ENCODE peak calls at places on chromosomes 7 and 10, in six cellular contexts. One of them, this sample, is unnamed.

GRCh38 chr7:88218836-88219605 is 817 bp downstream of the SRI start:
- DNase-seq in effector CD4-positive, alpha-beta T cell: peak
- DNase-seq in AG09319: no peak
- DNase-seq in activated naive CD8-positive, alpha-beta T cell treated with anti-CD3 and anti-CD28 coated beads, Interleukin-2, amount 50 U/mL, for 16 hours: no peak
- DNase-seq in GM20000: peak
- DNase-seq in SW480: peak
- DNase-seq in this sample: no peak

GRCh38 chr7:88377421-88377820 is 70.7 kb upstream of the STEAP4 start:
- DNase-seq in activated naive CD8-positive, alpha-beta T cell treated with anti-CD3 and anti-CD28 coated beads, Interleukin-2, amount 50 U/mL, for 16 hours: no peak
- DNase-seq in effector CD4-positive, alpha-beta T cell: no peak
- DNase-seq in SW480: peak
- DNase-seq in AG09319: no peak
- DNase-seq in GM20000: no peak
- DNase-seq in this sample: no peak

GRCh38 chr7:149144996-149145850 is 2.0 kb upstream of the ZNF398 start:
- DNase-seq in activated naive CD8-positive, alpha-beta T cell treated with anti-CD3 and anti-CD28 coated beads, Interleukin-2, amount 50 U/mL, for 16 hours: no peak
- DNase-seq in SW480: no peak
- DNase-seq in effector CD4-positive, alpha-beta T cell: no peak
- DNase-seq in AG09319: no peak
- DNase-seq in GM20000: peak
- DNase-seq in this sample: no peak

GRCh38 chr10:78973901-78974408 is 94.8 kb upstream of the ZMIZ1 start:
- DNase-seq in activated naive CD8-positive, alpha-beta T cell treated with anti-CD3 and anti-CD28 coated beads, Interleukin-2, amount 50 U/mL, for 16 hours: peak
- DNase-seq in SW480: peak
- DNase-seq in AG09319: peak
- DNase-seq in GM20000: no peak
- DNase-seq in effector CD4-positive, alpha-beta T cell: peak
- DNase-seq in this sample: no peak

GRCh38 chr10:65793738-65794425 is 1132.0 kb upstream of the LRRTM3 start:
- DNase-seq in SW480: no peak
- DNase-seq in effector CD4-positive, alpha-beta T cell: no peak
- DNase-seq in AG09319: no peak
- DNase-seq in GM20000: no peak
- DNase-seq in activated naive CD8-positive, alpha-beta T cell treated with anti-CD3 and anti-CD28 coated beads, Interleukin-2, amount 50 U/mL, for 16 hours: no peak
- DNase-seq in this sample: no peak

GRCh38 chr10:69449841-69450240 is 1.4 kb upstream of the TSPAN15 start:
- DNase-seq in activated naive CD8-positive, alpha-beta T cell treated with anti-CD3 and anti-CD28 coated beads, Interleukin-2, amount 50 U/mL, for 16 hours: no peak
- DNase-seq in effector CD4-positive, alpha-beta T cell: peak
- DNase-seq in AG09319: no peak
- DNase-seq in GM20000: peak
- DNase-seq in SW480: peak
- DNase-seq in this sample: no peak

GRCh38 chr10:6507311-6507710 is 72.8 kb downstream of the PRKCQ start:
- DNase-seq in effector CD4-positive, alpha-beta T cell: no peak
- DNase-seq in SW480: no peak
- DNase-seq in AG09319: no peak
- DNase-seq in activated naive CD8-positive, alpha-beta T cell treated with anti-CD3 and anti-CD28 coated beads, Interleukin-2, amount 50 U/mL, for 16 hours: no peak
- DNase-seq in GM20000: peak
- DNase-seq in this sample: no peak

GRCh38 chr10:6014241-6014761 is 37.0 kb upstream of the IL15RA start:
- DNase-seq in effector CD4-positive, alpha-beta T cell: peak
- DNase-seq in SW480: peak
- DNase-seq in GM20000: peak
- DNase-seq in AG09319: peak
- DNase-seq in activated naive CD8-positive, alpha-beta T cell treated with anti-CD3 and anti-CD28 coated beads, Interleukin-2, amount 50 U/mL, for 16 hours: no peak
- DNase-seq in this sample: no peak

GRCh38 chr10:133359554-133359971 is 1.7 kb upstream of the FUOM start:
- DNase-seq in activated naive CD8-positive, alpha-beta T cell treated with anti-CD3 and anti-CD28 coated beads, Interleukin-2, amount 50 U/mL, for 16 hours: no peak
- DNase-seq in AG09319: no peak
- DNase-seq in GM20000: no peak
- DNase-seq in effector CD4-positive, alpha-beta T cell: peak
- DNase-seq in SW480: peak
- DNase-seq in this sample: no peak

GRCh38 chr10:15814565-15814964 is 45.7 kb downstream of the MINDY3 start:
- DNase-seq in effector CD4-positive, alpha-beta T cell: no peak
- DNase-seq in AG09319: no peak
- DNase-seq in activated naive CD8-positive, alpha-beta T cell treated with anti-CD3 and anti-CD28 coated beads, Interleukin-2, amount 50 U/mL, for 16 hours: no peak
- DNase-seq in GM20000: peak
- DNase-seq in SW480: no peak
- DNase-seq in this sample: no peak

GRCh38 chr10:31697271-31698168 is 231.1 kb downstream of the ARHGAP12 start:
- DNase-seq in AG09319: peak
- DNase-seq in activated naive CD8-positive, alpha-beta T cell treated with anti-CD3 and anti-CD28 coated beads, Interleukin-2, amount 50 U/mL, for 16 hours: no peak
- DNase-seq in effector CD4-positive, alpha-beta T cell: no peak
- DNase-seq in GM20000: no peak
- DNase-seq in SW480: no peak
- DNase-seq in this sample: peak

GRCh38 chr7:156558198-156558597 is 82.4 kb upstream of the RNF32 start:
- DNase-seq in GM20000: no peak
- DNase-seq in activated naive CD8-positive, alpha-beta T cell treated with anti-CD3 and anti-CD28 coated beads, Interleukin-2, amount 50 U/mL, for 16 hours: no peak
- DNase-seq in AG09319: no peak
- DNase-seq in effector CD4-positive, alpha-beta T cell: no peak
- DNase-seq in SW480: peak
- DNase-seq in this sample: peak

GRCh38 chr10:86372785-86373239 is 6.2 kb upstream of the GRID1 start:
- DNase-seq in AG09319: no peak
- DNase-seq in GM20000: no peak
- DNase-seq in activated naive CD8-positive, alpha-beta T cell treated with anti-CD3 and anti-CD28 coated beads, Interleukin-2, amount 50 U/mL, for 16 hours: no peak
- DNase-seq in SW480: no peak
- DNase-seq in effector CD4-positive, alpha-beta T cell: no peak
- DNase-seq in this sample: no peak

GRCh38 chr7:156178214-156178613 is 366.0 kb upstream of the SHH start:
- DNase-seq in activated naive CD8-positive, alpha-beta T cell treated with anti-CD3 and anti-CD28 coated beads, Interleukin-2, amount 50 U/mL, for 16 hours: no peak
- DNase-seq in AG09319: no peak
- DNase-seq in GM20000: no peak
- DNase-seq in SW480: no peak
- DNase-seq in effector CD4-positive, alpha-beta T cell: no peak
- DNase-seq in this sample: no peak

GRCh38 chr10:17454181-17454800 is at the start of gene ST8SIA6:
- DNase-seq in effector CD4-positive, alpha-beta T cell: peak
- DNase-seq in GM20000: peak
- DNase-seq in SW480: peak
- DNase-seq in activated naive CD8-positive, alpha-beta T cell treated with anti-CD3 and anti-CD28 coated beads, Interleukin-2, amount 50 U/mL, for 16 hours: no peak
- DNase-seq in AG09319: no peak
- DNase-seq in this sample: no peak

GRCh38 chr7:7103343-7104313 is 78.7 kb upstream of the C1GALT1 start:
- DNase-seq in activated naive CD8-positive, alpha-beta T cell treated with anti-CD3 and anti-CD28 coated beads, Interleukin-2, amount 50 U/mL, for 16 hours: no peak
- DNase-seq in SW480: peak
- DNase-seq in GM20000: peak
- DNase-seq in effector CD4-positive, alpha-beta T cell: no peak
- DNase-seq in AG09319: peak
- DNase-seq in this sample: peak

GRCh38 chr10:123154943-123155505 is 822 bp downstream of the BUB3 start:
- DNase-seq in GM20000: no peak
- DNase-seq in AG09319: no peak
- DNase-seq in activated naive CD8-positive, alpha-beta T cell treated with anti-CD3 and anti-CD28 coated beads, Interleukin-2, amount 50 U/mL, for 16 hours: no peak
- DNase-seq in effector CD4-positive, alpha-beta T cell: no peak
- DNase-seq in SW480: peak
- DNase-seq in this sample: no peak

GRCh38 chr10:79981673-79982485 is 33.0 kb upstream of the SFTPD start:
- DNase-seq in effector CD4-positive, alpha-beta T cell: no peak
- DNase-seq in activated naive CD8-positive, alpha-beta T cell treated with anti-CD3 and anti-CD28 coated beads, Interleukin-2, amount 50 U/mL, for 16 hours: no peak
- DNase-seq in SW480: peak
- DNase-seq in AG09319: no peak
- DNase-seq in GM20000: peak
- DNase-seq in this sample: no peak